ENCODE peak calls at places on chromosomes 5 and 9, in eight cellular contexts. R, J, C, X, A, D, N and I are unnamed samples.

GRCh38 chr5:96408276-96408777 is 24.7 kb downstream of the PCSK1 start:
- DNase-seq in R (no peak), J (peak), C (peak), X (no peak), A (no peak), D (no peak), N (peak), I (no peak)

GRCh38 chr5:72598461-72599433 is 91.5 kb upstream of the ZNF366 start:
- DNase-seq in R (no peak), J (peak), C (peak), X (peak), A (no peak), D (peak), N (no peak), I (no peak)

GRCh38 chr9:94672811-94673487 is 33.6 kb upstream of the FBP1 start:
- DNase-seq in R (no peak), J (peak), C (peak), X (peak), A (no peak), D (no peak), N (peak), I (no peak)

GRCh38 chr5:156479864-156480263 is 152.9 kb downstream of the SGCD start:
- DNase-seq in R (no peak), J (no peak), C (peak), X (peak), A (no peak), D (peak), N (no peak), I (no peak)

GRCh38 chr5:56012281-56012963 is 17.7 kb upstream of the IL6ST start:
- DNase-seq in R (no peak), J (peak), C (peak), X (peak), A (peak), D (no peak), N (no peak), I (no peak)

GRCh38 chr5:131610198-131611063 is 24.6 kb downstream of the RAPGEF6 start:
- DNase-seq in R (no peak), J (peak), C (peak), X (peak), A (no peak), D (no peak), N (peak), I (no peak)

GRCh38 chr5:96868603-96869371 is 7.5 kb upstream of the ERAP2 start:
- DNase-seq in R (no peak), J (peak), C (peak), X (peak), A (no peak), D (peak), N (peak), I (no peak)

GRCh38 chr9:94922098-94922607 is 195.7 kb downstream of the AOPEP start:
- DNase-seq in R (no peak), J (peak), C (peak), X (peak), A (no peak), D (no peak), N (peak), I (no peak)

GRCh38 chr9:129436751-129437625 is 183.9 kb downstream of the C9orf50 start:
- DNase-seq in R (peak), J (peak), C (peak), X (peak), A (peak), D (no peak), N (peak), I (peak)

GRCh38 chr5:100464418-100464817 is 70.8 kb upstream of the FAM174A start:
- DNase-seq in R (no peak), J (peak), C (peak), X (peak), A (no peak), D (no peak), N (no peak), I (no peak)

GRCh38 chr5:133944263-133945230 is 23.9 kb downstream of the C5orf15 start:
- DNase-seq in R (peak), J (peak), C (peak), X (peak), A (peak), D (peak), N (peak), I (peak)

GRCh38 chr9:127137640-127138360 is 15.4 kb upstream of the ANGPTL2 start:
- DNase-seq in R (peak), J (no peak), C (no peak), X (peak), A (peak), D (no peak), N (no peak), I (no peak)

GRCh38 chr5:151741678-151742423 is 16.6 kb downstream of the ATOX1 start:
- DNase-seq in R (no peak), J (peak), C (peak), X (peak), A (no peak), D (no peak), N (peak), I (no peak)

GRCh38 chr9:135461936-135462335 is 17.6 kb upstream of the PPP1R26 start:
- DNase-seq in R (no peak), J (no peak), C (no peak), X (no peak), A (no peak), D (no peak), N (no peak), I (no peak)

GRCh38 chr5:179914032-179914755 is 6.5 kb upstream of the TBC1D9B start:
- DNase-seq in R (no peak), J (peak), C (peak), X (peak), A (no peak), D (peak), N (peak), I (no peak)

GRCh38 chr5:141632650-141633049 is 4.0 kb downstream of the HDAC3 start:
- DNase-seq in R (no peak), J (no peak), C (no peak), X (no peak), A (no peak), D (no peak), N (no peak), I (no peak)

GRCh38 chr5:59126665-59127354 is 543.9 kb downstream of the RAB3C start:
- DNase-seq in R (no peak), J (peak), C (peak), X (peak), A (no peak), D (no peak), N (no peak), I (no peak)

GRCh38 chr5:107792940-107793339 is 122.2 kb upstream of the EFNA5 start:
- DNase-seq in R (no peak), J (no peak), C (no peak), X (no peak), A (no peak), D (no peak), N (no peak), I (no peak)

GRCh38 chr9:89670806-89671434 is 66.1 kb downstream of the GADD45G start:
- DNase-seq in R (no peak), J (no peak), C (no peak), X (no peak), A (no peak), D (no peak), N (no peak), I (no peak)

DNA sequence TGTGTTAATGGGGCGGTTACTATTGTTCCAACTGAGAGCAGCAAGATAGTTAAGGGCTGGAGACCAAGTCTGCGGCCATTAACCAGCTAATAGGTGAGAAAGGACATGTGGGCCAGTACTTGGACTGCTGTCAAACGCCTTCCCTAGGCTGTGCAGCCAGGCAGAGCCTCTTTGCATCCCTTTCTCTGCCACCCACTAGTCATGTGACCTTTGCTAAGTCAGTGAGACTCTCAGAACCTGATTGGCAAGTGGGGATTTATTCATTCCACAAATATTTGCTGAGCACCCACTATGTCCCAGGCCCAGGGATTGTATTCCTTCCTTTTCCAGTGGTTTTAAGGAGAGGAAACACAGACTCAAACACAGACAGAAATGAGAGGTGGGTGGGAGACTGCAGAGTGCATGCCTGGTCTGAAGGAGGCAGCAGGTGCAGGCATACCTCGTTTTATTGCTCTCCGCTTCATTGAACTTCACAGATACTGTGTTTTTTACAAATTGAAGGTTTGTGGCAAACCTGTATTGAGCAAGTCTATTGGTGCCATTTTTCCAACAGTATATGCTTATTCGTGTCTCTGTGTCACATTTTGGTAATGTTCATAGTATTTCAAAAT is 71.6 kb upstream of the GALNT10 start:
- DNase-seq in R (no peak), J (peak), C (peak), X (no peak), A (no peak), D (peak), N (peak), I (no peak)
- TF ChIP-seq CTCF in R (no peak), J (no peak), C (no peak), X (no peak), A (no peak), D (peak), N (no peak), I (no peak)

GRCh38 chr9:114270120-114270975 is 52.5 kb upstream of the ORM1 start:
- DNase-seq in R (no peak), J (no peak), C (no peak), X (no peak), A (peak), D (no peak), N (no peak), I (no peak)
- TF ChIP-seq CTCF in R (no peak), J (no peak), C (no peak), X (no peak), A (no peak), D (no peak), N (no peak), I (no peak)

GRCh38 chr5:16428359-16428758 is 37.2 kb downstream of the ZNF622 start:
- DNase-seq in R (no peak), J (no peak), C (no peak), X (no peak), A (no peak), D (no peak), N (no peak), I (no peak)
- TF ChIP-seq CTCF in R (no peak), J (no peak), C (no peak), X (no peak), A (no peak), D (no peak), N (no peak), I (peak)

DNA sequence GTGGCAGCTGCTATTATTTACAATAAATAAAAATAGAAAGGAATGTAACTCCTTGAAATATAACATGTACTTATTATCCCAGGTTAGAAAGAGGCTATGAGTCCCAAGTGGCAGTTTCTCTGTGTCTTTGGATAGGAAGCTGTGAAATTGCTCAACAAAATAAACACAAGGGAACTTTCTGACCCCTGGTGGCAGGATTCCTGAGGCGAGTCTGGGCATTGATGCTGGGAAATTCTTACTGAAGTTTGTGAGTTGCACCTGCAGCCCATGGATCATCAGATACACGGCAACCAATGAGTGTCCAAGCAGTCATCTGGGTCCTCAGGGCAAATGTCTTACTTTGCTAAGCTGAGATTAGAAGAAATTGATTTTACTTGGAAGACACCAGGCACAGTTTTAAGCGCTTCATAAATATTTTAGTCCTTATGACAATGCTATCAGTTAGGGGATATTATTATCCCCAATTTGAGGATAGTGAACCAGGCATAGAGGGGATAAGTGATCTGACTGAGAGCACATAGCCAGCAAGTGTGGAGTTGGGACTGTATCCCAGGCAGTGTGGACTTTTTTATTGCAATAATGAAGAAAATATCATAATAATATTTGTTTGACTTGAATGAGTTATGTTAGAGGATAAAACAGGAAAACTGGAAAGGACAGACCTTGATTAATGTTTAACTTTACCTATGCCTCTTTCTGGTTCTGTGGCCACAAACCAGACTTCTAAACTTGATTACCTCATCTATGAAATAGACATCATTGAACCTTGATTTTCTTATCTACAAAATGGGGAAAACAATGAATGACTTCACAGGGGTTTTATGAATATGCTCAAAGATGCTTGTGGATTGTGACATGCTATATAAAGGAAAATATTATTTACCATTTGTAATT is 265.5 kb upstream of the ADAMTSL1 start:
- DNase-seq in R (peak), J (peak), C (peak), X (peak), A (no peak), D (peak), N (peak), I (no peak)
- TF ChIP-seq CTCF in R (peak), J (peak), C (peak), X (peak), A (peak), D (peak), N (peak), I (peak)

GRCh38 chr5:44332360-44332971 is 56.8 kb downstream of the FGF10 start:
- DNase-seq in R (no peak), J (no peak), C (peak), X (peak), A (no peak), D (peak), N (peak), I (no peak)

GRCh38 chr5:44334622-44335021 is 54.6 kb downstream of the FGF10 start:
- DNase-seq in R (no peak), J (no peak), C (no peak), X (no peak), A (no peak), D (no peak), N (no peak), I (no peak)

GRCh38 chr5:44331471-44332079 is 57.6 kb downstream of the FGF10 start:
- DNase-seq in R (no peak), J (no peak), C (no peak), X (no peak), A (no peak), D (no peak), N (no peak), I (no peak)

DNA sequence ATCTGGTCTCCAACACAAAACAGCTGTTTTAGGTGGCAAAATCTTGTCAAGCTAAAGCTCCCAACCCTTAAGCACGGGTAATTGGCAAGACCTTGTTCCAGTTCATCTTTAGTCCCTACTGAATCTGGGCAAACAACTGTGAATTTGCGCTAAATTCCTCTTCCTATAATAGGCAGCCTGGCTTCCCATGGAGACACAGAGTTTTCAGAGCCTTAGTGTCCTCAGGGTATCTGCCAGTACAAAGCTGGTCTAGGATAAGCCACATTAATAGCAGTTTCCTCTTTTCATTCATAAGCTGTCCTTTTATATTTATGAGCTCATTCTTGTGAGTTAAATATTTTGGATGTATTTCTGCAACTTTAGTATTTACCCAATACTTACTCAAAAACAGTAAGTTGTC is 59.5 kb downstream of the FGF10 start:
- DNase-seq in R (no peak), J (no peak), C (no peak), X (no peak), A (no peak), D (no peak), N (no peak), I (no peak)
- TF ChIP-seq CTCF in R (no peak), J (no peak), C (no peak), X (no peak), A (no peak), D (no peak), N (no peak), I (no peak)

DNA sequence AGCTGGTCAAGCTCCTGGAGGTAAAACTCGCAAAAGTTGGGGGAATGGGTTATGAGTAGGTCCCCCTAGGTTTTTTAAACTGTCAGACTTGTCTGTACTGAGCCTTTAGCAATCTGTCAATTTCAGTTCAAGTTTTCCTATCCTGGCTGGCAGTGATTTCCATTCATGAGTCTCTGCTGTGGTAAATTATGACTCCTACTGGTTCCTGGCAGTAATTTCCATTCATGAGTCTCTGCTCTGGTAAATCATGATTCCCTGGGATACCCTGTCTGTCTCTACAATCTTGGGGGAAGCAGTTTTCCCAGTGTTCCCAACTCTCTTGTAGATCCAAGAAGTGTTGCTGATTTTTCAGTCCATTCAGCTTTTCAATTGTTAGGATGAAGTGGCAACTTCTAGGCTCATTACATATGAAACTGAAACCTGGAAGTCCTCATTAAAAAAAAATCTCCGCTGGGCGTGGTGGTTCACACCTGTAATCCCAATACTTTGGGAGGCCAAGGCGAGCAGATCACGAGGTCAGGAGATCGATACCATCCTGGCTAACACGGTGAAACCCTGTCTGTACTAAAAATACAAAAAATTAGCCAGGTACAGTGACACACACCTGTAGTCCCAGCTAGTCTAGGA is 91.3 kb upstream of the GPBP1 start:
- DNase-seq in R (no peak), J (no peak), C (peak), X (peak), A (no peak), D (peak), N (peak), I (no peak)
- TF ChIP-seq CTCF in R (peak), J (no peak), C (peak), X (no peak), A (no peak), D (peak), N (peak), I (no peak)

GRCh38 chr9:114721491-114722362 is 39.7 kb upstream of the TEX48 start:
- DNase-seq in R (no peak), J (no peak), C (peak), X (no peak), A (no peak), D (no peak), N (peak), I (no peak)
- TF ChIP-seq CTCF in R (no peak), J (no peak), C (no peak), X (no peak), A (no peak), D (no peak), N (no peak), I (no peak)

GRCh38 chr9:15231788-15232635 is 75.0 kb downstream of the TTC39B start:
- DNase-seq in R (no peak), J (peak), C (no peak), X (no peak), A (no peak), D (peak), N (no peak), I (no peak)
- TF ChIP-seq CTCF in R (peak), J (peak), C (peak), X (peak), A (peak), D (peak), N (peak), I (no peak)